ENCODE peak calls at places on chromosomes 7 and 10, in nine cellular contexts. U, Y, E, G, S, R, A, F and V are unnamed samples.

GRCh38 chr7:137873524-137873923 is 26.8 kb upstream of the DGKI start:
- DNase-seq in U (no peak), Y (no peak), E (no peak), G (no peak), S (no peak), R (peak; percentile 90), A (no peak), F (peak; percentile 98), V (peak; percentile 70)

GRCh38 chr7:128137096-128137655 is 103.9 kb upstream of the LEP start:
- DNase-seq in U (no peak), Y (no peak), E (no peak), G (no peak), S (no peak), R (peak; percentile 79), A (no peak), F (peak; percentile 49), V (peak; percentile 39)

GRCh38 chr7:112101083-112101846 is 104.9 kb downstream of the DOCK4 start:
- DNase-seq in U (no peak), Y (no peak), E (no peak), G (no peak), S (no peak), R (no peak), A (no peak), F (no peak), V (no peak)

GRCh38 chr10:133459454-133460207 is 5.9 kb downstream of the SCART1 start:
- DNase-seq in U (no peak), Y (no peak), E (no peak), G (no peak), S (no peak), R (no peak), A (no peak), F (no peak), V (no peak)

GRCh38 chr10:27223964-27224363 is 16.6 kb downstream of the ACBD5 start:
- DNase-seq in U (peak; percentile 37), Y (peak; percentile 53), E (no peak), G (no peak), S (no peak), R (peak; percentile 55), A (no peak), F (peak; percentile 64), V (peak; percentile 61)

GRCh38 chr7:81457858-81458522 is 311.9 kb downstream of the HGF start:
- DNase-seq in U (no peak), Y (peak; percentile 52), E (peak; percentile 28), G (no peak), S (peak; percentile 13), R (peak; percentile 52), A (no peak), F (peak; percentile 69), V (peak; percentile 70)

GRCh38 chr10:30040597-30040996 is 18.8 kb downstream of the JCAD start:
- DNase-seq in U (no peak), Y (no peak), E (no peak), G (no peak), S (no peak), R (no peak), A (no peak), F (no peak), V (no peak)

GRCh38 chr10:131230641-131231322 is 80.7 kb downstream of the TCERG1L start:
- DNase-seq in U (no peak), Y (no peak), E (no peak), G (no peak), S (no peak), R (no peak), A (no peak), F (no peak), V (no peak)

GRCh38 chr7:74494076-74494548 is 40.4 kb downstream of the GTF2IRD1 start:
- DNase-seq in U (no peak), Y (no peak), E (no peak), G (no peak), S (no peak), R (peak; percentile 10), A (no peak), F (no peak), V (no peak)

GRCh38 chr10:125005312-125006187 is 63.6 kb downstream of the ZRANB1 start:
- DNase-seq in U (no peak), Y (no peak), E (no peak), G (no peak), S (no peak), R (no peak), A (no peak), F (no peak), V (no peak)

GRCh38 chr7:151914051-151914450 is 37.1 kb upstream of the PRKAG2 start:
- DNase-seq in U (no peak), Y (no peak), E (no peak), G (no peak), S (no peak), R (no peak), A (no peak), F (no peak), V (no peak)

GRCh38 chr10:35822316-35822715 is 180.2 kb upstream of the FZD8 start:
- DNase-seq in U (peak; percentile 77), Y (peak; percentile 62), E (no peak), G (peak; percentile 10), S (no peak), R (peak; percentile 43), A (no peak), F (peak; percentile 76), V (peak; percentile 87)

GRCh38 chr7:99621271-99621670 is 4.5 kb downstream of the ZSCAN25 start:
- DNase-seq in U (no peak), Y (no peak), E (no peak), G (no peak), S (no peak), R (no peak), A (no peak), F (no peak), V (no peak)

GRCh38 chr7:99624487-99624886 is 7.7 kb downstream of the ZSCAN25 start:
- DNase-seq in U (no peak), Y (no peak), E (no peak), G (no peak), S (no peak), R (no peak), A (no peak), F (no peak), V (no peak)

GRCh38 chr7:99623091-99623693 is 6.4 kb downstream of the ZSCAN25 start:
- DNase-seq in U (no peak), Y (no peak), E (no peak), G (no peak), S (no peak), R (no peak), A (no peak), F (no peak), V (no peak)

GRCh38 chr7:99623702-99624447 is 7.1 kb downstream of the ZSCAN25 start:
- DNase-seq in U (no peak), Y (no peak), E (no peak), G (no peak), S (no peak), R (no peak), A (no peak), F (no peak), V (no peak)

DNA sequence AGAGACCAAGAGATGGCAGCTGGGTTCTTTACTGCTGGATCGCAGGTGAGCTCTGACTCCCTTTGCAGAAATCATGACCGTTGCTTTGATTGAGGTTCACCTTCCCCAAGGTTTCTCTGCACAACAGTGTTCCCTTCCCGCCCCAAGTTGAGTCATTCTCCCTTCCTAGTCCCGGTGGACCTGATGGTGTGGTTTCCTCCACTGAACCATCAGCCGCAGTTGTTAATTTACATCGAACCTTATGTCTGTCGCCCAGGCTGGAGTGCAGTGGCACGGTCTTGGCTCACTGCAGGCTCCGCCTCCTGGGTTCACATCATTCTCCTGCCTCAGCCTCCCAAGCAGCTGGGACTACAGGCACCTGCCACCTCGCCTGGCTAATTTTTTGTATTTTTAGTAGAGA is 5.8 kb downstream of the ZSCAN25 start:
- DNase-seq in U (no peak), Y (no peak), E (no peak), G (no peak), S (no peak), R (no peak), A (no peak), F (no peak), V (no peak)
- H3K4me3 ChIP-seq in U (no peak overlapping the region), Y (no peak overlapping the region), E (no peak overlapping the region), G (no peak overlapping the region), S (no peak overlapping the region), R (no peak overlapping the region), A (no peak overlapping the region), F (no peak overlapping the region), V (no peak overlapping the region)

DNA sequence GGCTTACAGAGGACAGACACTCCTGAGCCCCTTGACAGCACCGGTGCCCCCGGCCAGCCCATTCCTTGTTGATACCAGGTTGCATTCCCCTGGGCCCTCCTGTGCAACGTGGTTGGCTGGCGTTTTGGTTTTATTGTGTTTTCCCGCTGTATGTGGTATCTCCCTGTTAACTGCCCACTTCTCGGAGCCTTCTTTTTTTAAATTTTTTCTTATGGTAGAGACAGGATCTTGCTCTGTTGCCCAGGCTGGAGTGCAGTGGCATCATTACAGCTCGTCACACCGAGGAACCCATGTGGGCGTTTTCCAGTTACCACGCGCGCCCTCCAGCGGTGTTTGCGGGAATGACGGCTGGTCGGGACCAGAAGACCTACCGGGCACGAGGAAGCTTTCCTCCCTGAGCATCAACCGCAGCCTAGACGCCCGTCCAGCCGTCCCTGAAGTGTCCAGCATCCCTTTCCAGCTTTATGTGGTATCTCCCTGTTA is 16.9 kb upstream of the ZFAND2A start:
- DNase-seq in U (peak; percentile 80), Y (peak; percentile 41), E (peak; percentile 65), G (peak; percentile 82), S (peak; percentile 72), R (peak; percentile 60), A (no peak), F (peak; percentile 83), V (peak; percentile 73)
- TF ChIP-seq CTCF in U (peak; percentile 76), Y (peak; percentile 69), E (peak; percentile 61), G (peak; percentile 50), S (peak; percentile 78), R (peak; percentile 64), A (peak; percentile 92), F (peak; percentile 82), V (peak; percentile 72)

GRCh38 chr10:126502481-126502880 is 114.2 kb upstream of the ADAM12 start:
- DNase-seq in U (no peak), Y (no peak), E (no peak), G (no peak), S (no peak), R (peak; percentile 22), A (no peak), F (peak; percentile 19), V (peak; percentile 23)
- H3K4me3 ChIP-seq in U (no peak overlapping the region), Y (no peak overlapping the region), E (no peak overlapping the region), G (no peak overlapping the region), S (no peak overlapping the region), R (no peak overlapping the region), A (no peak overlapping the region), F (no peak overlapping the region), V (no peak overlapping the region)

GRCh38 chr7:55496906-55497305 is 75.4 kb downstream of the VOPP1 start:
- DNase-seq in U (no peak), Y (no peak), E (no peak), G (no peak), S (no peak), R (no peak), A (no peak), F (no peak), V (no peak)

GRCh38 chr7:55494951-55495350 is 77.4 kb downstream of the VOPP1 start:
- DNase-seq in U (no peak), Y (no peak), E (no peak), G (no peak), S (no peak), R (no peak), A (no peak), F (no peak), V (no peak)

GRCh38 chr7:55490099-55490498 is 82.2 kb downstream of the VOPP1 start:
- DNase-seq in U (peak; percentile 62), Y (no peak), E (no peak), G (no peak), S (no peak), R (no peak), A (no peak), F (no peak), V (no peak)

GRCh38 chr7:55491346-55491745 is 81.0 kb downstream of the VOPP1 start:
- DNase-seq in U (no peak), Y (no peak), E (no peak), G (no peak), S (no peak), R (no peak), A (no peak), F (no peak), V (no peak)

GRCh38 chr7:55493416-55493815 is 78.9 kb downstream of the VOPP1 start:
- DNase-seq in U (no peak), Y (no peak), E (no peak), G (no peak), S (no peak), R (no peak), A (peak; percentile 30), F (peak; percentile 12), V (no peak)
- TF ChIP-seq CTCF in U (no peak), Y (no peak), E (no peak), G (no peak), S (no peak), R (no peak), A (no peak), F (no peak), V (no peak)